ENCODE peak calls at places on chromosomes 3 and 15, in eight cellular contexts. H is OCI-LY7; T is HFF-Myc; W is CD8-positive, alpha-beta T cell; J is left ventricle myocardium inferior; G is kidney epithelial cell; A is breast epithelium; L is AG10803. X is an unnamed sample.

GRCh38 chr3:68306571-68306970 is 625.8 kb downstream of the TAFA4 start:
- DNase-seq in H (peak; percentile 27), T (no peak), W (no peak), J (no peak), G (no peak), A (no peak), L (no peak), X (no peak)

GRCh38 chr3:124768812-124769211 is 38.6 kb downstream of the UMPS start:
- DNase-seq in H (no peak), T (no peak), W (no peak), J (no peak), G (no peak), A (no peak), L (no peak), X (peak; percentile 55)

GRCh38 chr3:55641914-55642313 is 154.8 kb upstream of the WNT5A start:
- DNase-seq in H (no peak), T (no peak), W (no peak), J (no peak), G (no peak), A (no peak), L (no peak), X (no peak)

GRCh38 chr15:73905224-73905827 is 20.9 kb upstream of the LOXL1 start:
- DNase-seq in H (no peak), T (no peak), W (no peak), J (no peak), G (no peak), A (no peak), L (no peak), X (no peak)

GRCh38 chr3:115623414-115623868 is at the start of gene GAP43:
- DNase-seq in H (no peak), T (peak; percentile 59), W (no peak), J (peak; percentile 25), G (peak; percentile 47), A (no peak), L (peak; percentile 85), X (peak; percentile 48)

GRCh38 chr15:26889298-26889898 is 22.5 kb downstream of the GABRA5 start:
- DNase-seq in H (peak; percentile 67), T (peak; percentile 26), W (no peak), J (no peak), G (peak; percentile 18), A (peak; percentile 30), L (peak; percentile 70), X (no peak)

GRCh38 chr3:152026033-152026556 is 152.7 kb downstream of the SUCNR1 start:
- DNase-seq in H (no peak), T (peak; percentile 78), W (no peak), J (no peak), G (peak; percentile 25), A (no peak), L (peak; percentile 77), X (no peak)

GRCh38 chr3:150098621-150099020 is 127.9 kb upstream of the PFN2 start:
- DNase-seq in H (no peak), T (no peak), W (no peak), J (no peak), G (no peak), A (no peak), L (no peak), X (no peak)

DNA sequence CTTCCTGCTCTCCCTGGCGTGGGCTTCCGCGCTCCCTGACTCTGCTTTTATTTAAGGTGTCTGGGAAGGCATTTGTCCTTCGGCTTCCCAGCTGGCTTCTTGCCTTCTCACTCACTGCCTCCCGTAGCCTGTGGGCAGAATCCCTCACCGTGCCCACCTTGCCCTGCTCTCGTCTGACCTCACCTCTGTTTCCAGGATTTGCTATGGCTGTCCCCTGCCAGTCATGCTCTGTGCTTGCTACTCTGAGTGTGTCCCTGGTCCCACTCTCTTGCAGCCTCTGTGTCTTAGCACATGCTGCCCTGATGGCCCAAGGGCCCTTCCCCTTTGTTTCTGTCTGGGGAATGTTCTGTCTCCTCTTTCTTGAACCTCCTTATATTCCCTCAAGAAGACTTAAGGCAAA is 26.2 kb downstream of the LPP start:
- DNase-seq in H (no peak), T (no peak), W (no peak), J (no peak), G (no peak), A (peak; percentile 17), L (no peak), X (no peak)
- H3K4me3 ChIP-seq in H (no peak overlapping the region), T (no peak overlapping the region), W (no peak overlapping the region), J (no peak overlapping the region), G (no peak overlapping the region), A (no peak overlapping the region), L (no peak overlapping the region), X (no peak overlapping the region)

DNA sequence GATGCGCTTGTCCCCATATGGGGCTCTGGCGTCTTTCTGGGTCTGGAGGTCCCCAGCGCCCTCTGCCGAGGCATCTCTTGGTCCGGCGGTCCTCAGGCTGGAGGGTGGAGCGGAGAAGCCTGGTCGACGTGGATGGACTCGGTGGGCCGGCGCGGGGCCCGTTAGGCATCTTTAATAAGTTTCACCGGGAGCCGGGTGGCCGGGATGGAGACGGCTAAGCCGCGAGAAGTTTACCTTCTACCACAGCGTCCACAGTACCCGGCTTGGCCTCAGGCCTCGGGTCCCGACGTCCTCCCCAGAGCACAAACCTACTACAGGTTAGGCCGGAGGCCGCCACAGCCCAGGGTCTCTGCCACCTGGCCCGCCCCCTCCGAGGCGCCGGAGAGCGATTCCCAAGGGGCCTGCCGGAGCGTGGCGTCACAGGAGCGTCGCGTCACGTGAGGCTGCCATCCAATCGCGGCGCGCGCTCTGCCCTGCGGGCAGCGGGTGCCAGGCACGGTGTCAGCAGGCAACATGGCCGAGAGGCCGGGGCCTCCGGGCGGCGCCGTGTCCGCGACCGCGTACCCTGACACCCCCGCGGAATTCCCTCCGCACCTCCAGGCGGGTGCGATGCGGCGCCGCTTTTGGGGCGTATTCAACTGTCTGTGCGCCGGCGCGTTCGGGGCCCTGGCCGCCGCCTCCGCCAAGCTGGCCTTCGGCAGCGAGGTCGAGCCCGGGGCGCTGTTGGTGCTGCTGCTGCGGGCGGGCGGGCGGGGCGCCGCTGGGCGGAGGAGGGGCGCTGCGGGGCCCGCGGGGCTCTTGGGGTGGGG is at the start of gene TMEM42:
- DNase-seq in H (peak; percentile 93), T (peak; percentile 57), W (peak; percentile 72), J (peak; percentile 91), G (peak; percentile 58), A (peak; percentile 82), L (peak; percentile 90), X (peak; percentile 96)
- TF ChIP-seq CTCF in H (no peak), T (peak; percentile 19), W (no peak), J (peak; percentile 49), G (peak; percentile 27), A (no peak), L (peak; percentile 35), X (peak; percentile 21)

GRCh38 chr15:56608993-56609392 is 124.3 kb downstream of the ZNF280D start:
- DNase-seq in H (peak; percentile 93), T (no peak), W (no peak), J (no peak), G (no peak), A (no peak), L (no peak), X (no peak)

GRCh38 chr15:56613826-56614225 is 119.5 kb downstream of the ZNF280D start:
- DNase-seq in H (peak; percentile 82), T (no peak), W (no peak), J (no peak), G (no peak), A (no peak), L (no peak), X (no peak)

GRCh38 chr15:56608140-56608778 is 125.0 kb downstream of the ZNF280D start:
- DNase-seq in H (peak; percentile 87), T (no peak), W (no peak), J (no peak), G (no peak), A (no peak), L (peak; percentile 21), X (no peak)
- H3K4me3 ChIP-seq in H (peak overlapping the region; percentile 62), T (no peak overlapping the region), W (no peak overlapping the region), J (no peak overlapping the region), G (no peak overlapping the region), A (no peak overlapping the region), L (no peak overlapping the region), X (no peak overlapping the region)

DNA sequence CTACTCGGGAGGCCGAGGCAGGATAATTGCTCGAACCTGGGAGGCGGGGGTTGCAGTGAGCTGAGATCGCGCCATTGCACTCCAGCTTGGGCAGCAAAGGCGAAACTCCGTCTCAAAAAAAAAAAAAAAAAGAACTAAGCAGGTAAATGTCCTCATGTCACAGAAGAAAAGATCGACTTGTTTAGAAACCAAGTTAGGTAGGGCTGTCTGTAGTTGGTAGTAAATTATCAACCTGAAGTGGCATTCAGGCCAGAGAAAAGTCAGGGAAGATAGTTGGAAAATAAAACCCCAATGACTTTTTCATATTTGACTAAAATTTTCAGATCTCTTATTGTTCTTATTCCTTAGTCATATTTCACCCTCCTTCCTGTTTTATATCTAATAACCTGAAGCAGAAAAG is 55.4 kb downstream of the ZNF609 start:
- DNase-seq in H (no peak), T (no peak), W (no peak), J (no peak), G (no peak), A (no peak), L (no peak), X (no peak)
- TF ChIP-seq CTCF in H (no peak), T (no peak), W (no peak), J (no peak), G (no peak), A (no peak), L (no peak), X (no peak)

GRCh38 chr15:32981536-32981935 is 213.0 kb downstream of the FMN1 start:
- DNase-seq in H (no peak), T (no peak), W (no peak), J (no peak), G (no peak), A (no peak), L (no peak), X (no peak)

GRCh38 chr15:32974691-32975090 is 219.8 kb downstream of the FMN1 start:
- DNase-seq in H (no peak), T (no peak), W (no peak), J (no peak), G (no peak), A (no peak), L (peak; percentile 82), X (no peak)

GRCh38 chr15:32982001-32982400 is 212.5 kb downstream of the FMN1 start:
- DNase-seq in H (no peak), T (peak; percentile 22), W (no peak), J (no peak), G (no peak), A (no peak), L (no peak), X (no peak)

GRCh38 chr15:32983679-32984078 is 210.8 kb downstream of the FMN1 start:
- DNase-seq in H (no peak), T (no peak), W (no peak), J (no peak), G (no peak), A (no peak), L (no peak), X (no peak)

DNA sequence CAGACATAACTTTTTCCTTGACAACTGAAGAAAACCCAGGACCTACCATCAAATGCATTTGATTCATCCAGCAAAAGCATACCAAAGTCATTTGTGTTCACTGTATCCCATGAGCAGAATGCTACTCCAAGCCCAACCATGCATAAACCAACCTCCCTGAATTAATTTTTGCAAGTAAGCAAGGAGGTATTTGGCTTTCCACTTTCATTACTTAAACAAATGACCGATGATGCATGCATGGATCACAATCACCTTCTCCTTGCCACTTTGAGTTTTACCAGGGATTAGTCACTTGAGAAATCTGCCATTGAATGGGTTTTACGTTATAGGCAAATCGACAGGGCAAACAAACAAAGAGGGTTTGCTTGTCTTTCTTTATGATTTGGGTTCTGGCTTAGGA is 214.8 kb downstream of the FMN1 start:
- DNase-seq in H (no peak), T (peak; percentile 38), W (no peak), J (no peak), G (peak; percentile 93), A (no peak), L (peak; percentile 95), X (no peak)
- H3K4me3 ChIP-seq in H (no peak overlapping the region), T (no peak overlapping the region), W (no peak overlapping the region), J (no peak overlapping the region), G (no peak overlapping the region), A (no peak overlapping the region), L (peak overlapping the region; percentile 23), X (no peak overlapping the region)

X was measured in psoas muscle.